ENCODE peak calls at places on chromosomes 12 and 14, in four cellular contexts. V is mammary epithelial cell, O is right atrium auricular region, C is right lobe of liver. P is an unnamed sample.

GRCh38 chr12:70741266-70741665 is 104.0 kb upstream of the PTPRB start:
- DNase-seq in V (no peak), O (no peak), C (no peak), P (no peak)

GRCh38 chr14:104213301-104214034 is 75.1 kb downstream of the KIF26A start:
- DNase-seq in V (no peak), O (no peak), C (peak; percentile 43), P (no peak)

GRCh38 chr14:98477935-98478334 is 794.1 kb downstream of the BCL11B start:
- DNase-seq in V (no peak), O (no peak), C (no peak), P (peak; percentile 47)

GRCh38 chr14:106657460-106657859 is 1131.1 kb downstream of the TMEM121 start:
- DNase-seq in V (no peak), O (no peak), C (no peak), P (no peak)

GRCh38 chr14:68145539-68145938 is 326.0 kb downstream of the RAD51B start:
- DNase-seq in V (no peak), O (no peak), C (no peak), P (no peak)

GRCh38 chr12:25252946-25253345 is 2.2 kb upstream of the KRAS start:
- DNase-seq in V (no peak), O (no peak), C (no peak), P (no peak)

GRCh38 chr12:113174461-113175384 is 10.6 kb downstream of the DDX54 start:
- DNase-seq in V (peak; percentile 27), O (peak; percentile 64), C (peak; percentile 76), P (peak; percentile 67)

GRCh38 chr12:1328385-1328784 is 266.0 kb downstream of the FBXL14 start:
- DNase-seq in V (no peak), O (no peak), C (no peak), P (no peak)

GRCh38 chr14:105496831-105497591 is 6.0 kb downstream of the TEDC1 start:
- DNase-seq in V (no peak), O (no peak), C (peak; percentile 59), P (no peak)

GRCh38 chr14:30894923-30895515 is 20.7 kb downstream of the COCH start:
- DNase-seq in V (no peak), O (no peak), C (no peak), P (no peak)

GRCh38 chr12:95114766-95115450 is 41.5 kb upstream of the NR2C1 start:
- DNase-seq in V (peak; percentile 85), O (no peak), C (no peak), P (no peak)

GRCh38 chr14:102187044-102187443 is 47.3 kb downstream of the WDR20 start:
- DNase-seq in V (peak; percentile 80), O (no peak), C (no peak), P (peak; percentile 79)

GRCh38 chr12:112740387-112740934 is 51.1 kb upstream of the RPH3A start:
- DNase-seq in V (no peak), O (no peak), C (no peak), P (no peak)

GRCh38 chr12:110301065-110301806 is 20.2 kb downstream of the ATP2A2 start:
- DNase-seq in V (no peak), O (no peak), C (no peak), P (no peak)

GRCh38 chr14:34496679-34497513 is 34.9 kb upstream of the SPTSSA start:
- DNase-seq in V (peak; percentile 98), O (peak; percentile 94), C (no peak), P (peak; percentile 99)

GRCh38 chr14:105255021-105255507 is 6.7 kb downstream of the BTBD6 start:
- DNase-seq in V (no peak), O (no peak), C (no peak), P (no peak)

GRCh38 chr14:63672417-63673180 is 30.9 kb upstream of the WDR89 start:
- DNase-seq in V (no peak), O (no peak), C (no peak), P (no peak)

GRCh38 chr14:89155491-89155890 is 261.5 kb downstream of the FOXN3 start:
- DNase-seq in V (no peak), O (no peak), C (no peak), P (no peak)

GRCh38 chr12:105275997-105276760 is 40.2 kb upstream of the APPL2 start:
- DNase-seq in V (no peak), O (no peak), C (no peak), P (no peak)

GRCh38 chr12:38543151-38543550 is 226.6 kb downstream of the ALG10B start:
- DNase-seq in V (peak; percentile 25), O (no peak), C (no peak), P (peak; percentile 43)

DNA sequence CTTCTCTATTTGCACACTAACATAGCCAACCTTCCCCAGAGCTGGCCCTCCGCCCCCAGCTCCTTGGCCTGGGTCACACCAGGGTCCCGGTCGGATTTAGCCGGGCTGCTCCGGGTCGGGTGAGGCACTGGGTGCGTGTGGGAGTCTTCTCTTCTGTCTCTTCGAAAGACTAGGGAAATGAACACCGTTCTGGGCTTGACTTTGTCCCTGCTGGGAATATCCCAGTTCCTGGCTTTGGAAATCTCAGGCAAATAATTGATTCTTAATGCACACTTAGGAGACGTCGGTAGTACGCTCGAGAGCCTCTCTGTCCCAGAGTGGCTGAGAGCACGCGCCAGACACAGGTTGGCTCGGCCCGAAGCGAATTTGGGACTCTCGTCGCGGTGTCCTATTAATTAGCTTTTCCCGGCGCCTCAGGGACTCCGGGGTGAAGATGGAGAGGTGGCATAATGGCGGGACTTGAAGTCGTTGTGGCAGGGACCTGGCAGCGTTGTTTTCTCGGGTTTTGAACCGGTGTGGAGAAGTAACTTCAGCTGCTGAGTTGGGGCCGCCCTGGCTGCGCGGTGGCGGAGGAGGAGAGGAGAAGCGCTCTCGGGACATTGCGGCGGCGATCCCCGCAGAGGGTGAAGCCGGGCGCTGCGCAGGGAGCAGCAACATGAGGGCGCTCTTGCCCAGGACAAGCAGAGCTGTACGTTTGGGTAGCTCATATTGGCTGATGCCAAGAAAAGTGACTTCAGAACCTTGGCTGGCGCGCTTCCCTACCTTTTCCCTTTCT is 7.5 kb downstream of the FOXG1 start:
- DNase-seq in V (no peak), O (no peak), C (no peak), P (no peak)
- TF ChIP-seq CTCF in V (peak; percentile 19), O (no peak), C (no peak), P (no peak)

GRCh38 chr12:85424581-85425348 is 144.7 kb downstream of the ALX1 start:
- DNase-seq in V (no peak), O (no peak), C (peak; percentile 28), P (peak; percentile 50)
- TF ChIP-seq CTCF in V (peak; percentile 55), O (no peak), C (peak; percentile 49), P (peak; percentile 31)

GRCh38 chr12:63276537-63277365 is 125.8 kb upstream of the AVPR1A start:
- DNase-seq in V (peak; percentile 37), O (no peak), C (peak; percentile 63), P (peak; percentile 67)
- TF ChIP-seq CTCF in V (peak; percentile 91), O (peak; percentile 59), C (peak; percentile 76), P (peak; percentile 83)

DNA sequence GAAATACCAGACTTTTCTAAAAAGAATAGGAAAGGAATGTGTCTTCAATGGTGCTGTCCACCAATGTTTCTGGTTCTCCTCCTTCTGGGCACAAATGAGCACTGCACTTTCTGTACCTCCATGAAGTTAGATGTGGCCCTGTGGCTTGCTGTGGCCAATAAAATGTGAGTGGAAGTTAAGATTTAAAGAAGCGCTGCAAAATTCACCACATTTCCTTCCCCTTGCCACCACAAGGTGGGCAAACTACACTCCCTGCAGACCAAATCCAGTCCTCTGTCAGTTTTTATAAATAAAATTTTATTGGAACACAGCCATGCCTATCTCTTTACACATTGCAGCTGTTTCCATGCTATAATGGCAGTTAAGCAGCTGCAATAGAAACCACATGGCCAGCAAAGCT is 141.4 kb upstream of the TMPO start:
- DNase-seq in V (no peak), O (no peak), C (no peak), P (peak; percentile 16)
- TF ChIP-seq CTCF in V (peak; percentile 22), O (no peak), C (peak; percentile 14), P (no peak)

GRCh38 chr12:90010089-90010488 is 301.5 kb upstream of the ATP2B1 start:
- DNase-seq in V (peak; percentile 32), O (no peak), C (no peak), P (peak; percentile 46)
- TF ChIP-seq CTCF in V (peak; percentile 31), O (no peak), C (no peak), P (peak; percentile 25)

DNA sequence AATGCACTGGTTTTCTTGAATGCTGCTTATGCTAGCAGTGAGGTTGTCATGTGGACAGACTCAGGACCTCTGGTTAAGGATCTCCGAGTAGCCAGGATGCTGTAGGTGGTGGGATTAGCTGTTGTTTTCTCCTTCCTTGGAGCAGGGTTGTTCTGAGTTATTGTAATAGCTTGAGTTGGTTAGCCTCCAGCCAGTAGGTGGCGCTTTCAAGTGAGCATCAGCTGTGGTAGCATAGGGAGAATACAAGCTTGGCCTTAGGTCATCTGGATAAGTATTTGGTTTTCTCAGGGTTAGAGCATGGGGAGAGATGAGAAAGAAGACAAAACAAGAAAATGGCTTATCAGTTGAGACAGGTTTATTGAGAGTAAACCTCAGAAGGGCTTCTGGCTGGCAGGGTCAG is 299.7 kb upstream of the FBXO33 start:
- DNase-seq in V (no peak), O (no peak), C (no peak), P (peak; percentile 6)
- TF ChIP-seq CTCF in V (no peak), O (no peak), C (no peak), P (no peak)

DNA sequence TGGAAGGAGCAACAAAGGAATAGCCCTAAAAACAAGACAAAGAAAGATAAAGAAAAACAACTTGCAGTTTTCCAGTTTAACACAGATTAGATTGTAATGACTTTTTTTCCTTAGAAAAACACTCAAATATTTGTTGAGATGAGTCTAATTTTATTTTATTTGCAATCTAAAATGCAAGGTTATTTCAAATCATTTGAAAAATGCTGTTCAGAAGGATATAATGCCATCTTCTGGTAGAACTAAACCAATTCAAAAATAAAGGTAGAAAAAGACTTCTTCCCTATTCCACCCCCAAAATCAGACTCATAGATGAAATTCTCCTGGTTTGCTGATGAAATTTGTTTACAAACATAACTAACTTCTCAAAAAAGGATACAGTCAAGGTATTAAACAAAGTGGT is 84.5 kb upstream of the TTC7B start:
- DNase-seq in V (no peak), O (no peak), C (no peak), P (no peak)
- TF ChIP-seq CTCF in V (no peak), O (peak; percentile 44), C (peak; percentile 24), P (peak; percentile 28)

DNA sequence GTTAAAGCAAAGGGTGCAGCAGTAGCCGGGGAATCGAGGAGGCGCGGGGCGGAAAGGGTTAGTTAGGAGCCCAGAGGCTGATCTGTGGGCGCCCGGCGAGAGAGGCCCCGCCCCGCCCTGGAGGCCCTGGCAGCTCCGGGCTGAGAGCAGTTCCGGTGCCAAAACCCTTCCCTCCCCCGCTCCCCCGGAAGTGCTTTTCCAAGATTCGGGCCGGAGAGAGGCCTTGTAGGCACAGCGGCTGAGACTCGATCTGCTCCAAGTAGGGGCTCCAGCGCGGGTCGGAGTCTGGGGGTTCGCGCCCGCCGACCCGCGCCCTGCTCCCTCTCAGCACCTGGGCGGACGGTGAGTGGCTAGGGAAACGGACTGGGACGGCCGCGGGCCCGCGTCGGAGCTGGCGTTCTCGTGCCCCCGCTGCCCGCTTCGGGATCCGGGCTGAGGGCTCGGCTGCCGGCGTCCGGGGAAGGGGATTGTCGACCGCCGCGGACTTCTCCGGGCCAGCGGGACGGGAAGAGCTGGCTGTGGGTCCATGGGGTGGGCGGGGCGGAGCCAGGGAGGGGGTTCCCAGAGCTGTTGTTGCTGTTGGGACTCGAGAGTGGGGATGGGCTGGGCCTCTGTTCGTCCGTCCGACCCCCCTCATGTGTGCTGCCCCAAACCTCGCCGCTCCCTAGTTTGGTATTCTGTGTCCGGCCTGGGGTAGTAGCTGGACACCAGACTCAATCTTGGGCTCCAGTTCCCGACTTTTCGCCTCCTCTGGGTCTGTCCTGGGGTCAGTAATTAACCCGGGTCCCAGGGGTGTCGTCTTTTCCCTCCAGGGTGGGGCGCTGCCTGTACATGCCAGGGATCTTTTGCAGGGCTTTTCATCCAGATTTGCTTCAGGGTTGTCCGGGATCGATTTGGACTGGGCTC is at the start of gene FRS2:
- DNase-seq in V (peak; percentile 85), O (peak; percentile 85), C (peak; percentile 94), P (peak; percentile 90)
- TF ChIP-seq CTCF in V (peak; percentile 24), O (peak; percentile 68), C (peak; percentile 31), P (peak; percentile 59)

GRCh38 chr14:91138511-91139359 is 24.9 kb downstream of the DGLUCY start:
- DNase-seq in V (peak; percentile 20), O (no peak), C (no peak), P (peak; percentile 68)
- TF ChIP-seq CTCF in V (peak; percentile 53), O (peak; percentile 59), C (peak; percentile 47), P (peak; percentile 49)

P was measured in MCF 10A.